ENCODE peak calls at places on chromosomes 7 and 10, in seven cellular contexts. One of them, this sample, is unnamed.

GRCh38 chr7:101686030-101686429 is 56.9 kb upstream of the MYL10 start:
- DNase-seq in A549: no peak
- DNase-seq in CD4-positive, alpha-beta T cell: no peak
- DNase-seq in kidney: no peak
- DNase-seq in PC-3: no peak
- DNase-seq in AG04450: no peak
- DNase-seq in left lung: no peak
- DNase-seq in this sample: no peak

GRCh38 chr10:33967721-33968120 is 633.3 kb upstream of the NRP1 start:
- DNase-seq in A549: no peak
- DNase-seq in CD4-positive, alpha-beta T cell: no peak
- DNase-seq in kidney: no peak
- DNase-seq in PC-3: no peak
- DNase-seq in AG04450: no peak
- DNase-seq in left lung: no peak
- DNase-seq in this sample: no peak

GRCh38 chr10:29807407-29807806 is 172.6 kb upstream of the SVIL start:
- DNase-seq in A549: peak
- DNase-seq in CD4-positive, alpha-beta T cell: no peak
- DNase-seq in kidney: no peak
- DNase-seq in PC-3: peak
- DNase-seq in AG04450: no peak
- DNase-seq in left lung: no peak
- DNase-seq in this sample: peak

GRCh38 chr7:50153141-50153540 is 60.1 kb upstream of the ZPBP start:
- DNase-seq in A549: no peak
- DNase-seq in CD4-positive, alpha-beta T cell: no peak
- DNase-seq in kidney: no peak
- DNase-seq in PC-3: no peak
- DNase-seq in AG04450: no peak
- DNase-seq in left lung: no peak
- DNase-seq in this sample: no peak

GRCh38 chr7:2953588-2954407 is 89.9 kb downstream of the CARD11 start:
- DNase-seq in A549: no peak
- DNase-seq in CD4-positive, alpha-beta T cell: peak
- DNase-seq in kidney: no peak
- DNase-seq in PC-3: no peak
- DNase-seq in AG04450: no peak
- DNase-seq in left lung: peak
- DNase-seq in this sample: no peak

GRCh38 chr10:87960230-87960629 is 96.8 kb downstream of the PTEN start:
- DNase-seq in A549: peak
- DNase-seq in CD4-positive, alpha-beta T cell: no peak
- DNase-seq in kidney: no peak
- DNase-seq in PC-3: no peak
- DNase-seq in AG04450: no peak
- DNase-seq in left lung: no peak
- DNase-seq in this sample: no peak

GRCh38 chr7:137992738-137993394 is 9.0 kb downstream of the CREB3L2 start:
- DNase-seq in A549: no peak
- DNase-seq in CD4-positive, alpha-beta T cell: no peak
- DNase-seq in kidney: no peak
- DNase-seq in PC-3: no peak
- DNase-seq in AG04450: peak
- DNase-seq in left lung: no peak
- DNase-seq in this sample: peak

GRCh38 chr7:47669178-47669878 is 87.4 kb upstream of the TNS3 start:
- DNase-seq in A549: no peak
- DNase-seq in CD4-positive, alpha-beta T cell: no peak
- DNase-seq in kidney: peak
- DNase-seq in PC-3: peak
- DNase-seq in AG04450: peak
- DNase-seq in left lung: no peak
- DNase-seq in this sample: peak

GRCh38 chr10:91210435-91210834 is 10.0 kb upstream of the PCGF5 start:
- DNase-seq in A549: no peak
- DNase-seq in CD4-positive, alpha-beta T cell: no peak
- DNase-seq in kidney: no peak
- DNase-seq in PC-3: no peak
- DNase-seq in AG04450: no peak
- DNase-seq in left lung: no peak
- DNase-seq in this sample: no peak

GRCh38 chr10:77979221-77979620 is 50.1 kb downstream of the POLR3A start:
- DNase-seq in A549: no peak
- DNase-seq in CD4-positive, alpha-beta T cell: no peak
- DNase-seq in kidney: no peak
- DNase-seq in PC-3: no peak
- DNase-seq in AG04450: no peak
- DNase-seq in left lung: no peak
- DNase-seq in this sample: no peak

GRCh38 chr10:77981281-77981680 is 48.0 kb downstream of the POLR3A start:
- DNase-seq in A549: no peak
- DNase-seq in CD4-positive, alpha-beta T cell: no peak
- DNase-seq in kidney: no peak
- DNase-seq in PC-3: no peak
- DNase-seq in AG04450: no peak
- DNase-seq in left lung: no peak
- DNase-seq in this sample: no peak

GRCh38 chr10:77987671-77988070 is 41.6 kb downstream of the POLR3A start:
- DNase-seq in A549: no peak
- DNase-seq in CD4-positive, alpha-beta T cell: no peak
- DNase-seq in kidney: no peak
- DNase-seq in PC-3: no peak
- DNase-seq in AG04450: no peak
- DNase-seq in left lung: no peak
- DNase-seq in this sample: no peak

GRCh38 chr10:77984986-77985385 is 44.3 kb downstream of the POLR3A start:
- DNase-seq in A549: no peak
- DNase-seq in CD4-positive, alpha-beta T cell: no peak
- DNase-seq in kidney: no peak
- DNase-seq in PC-3: no peak
- DNase-seq in AG04450: no peak
- DNase-seq in left lung: no peak
- DNase-seq in this sample: no peak

DNA sequence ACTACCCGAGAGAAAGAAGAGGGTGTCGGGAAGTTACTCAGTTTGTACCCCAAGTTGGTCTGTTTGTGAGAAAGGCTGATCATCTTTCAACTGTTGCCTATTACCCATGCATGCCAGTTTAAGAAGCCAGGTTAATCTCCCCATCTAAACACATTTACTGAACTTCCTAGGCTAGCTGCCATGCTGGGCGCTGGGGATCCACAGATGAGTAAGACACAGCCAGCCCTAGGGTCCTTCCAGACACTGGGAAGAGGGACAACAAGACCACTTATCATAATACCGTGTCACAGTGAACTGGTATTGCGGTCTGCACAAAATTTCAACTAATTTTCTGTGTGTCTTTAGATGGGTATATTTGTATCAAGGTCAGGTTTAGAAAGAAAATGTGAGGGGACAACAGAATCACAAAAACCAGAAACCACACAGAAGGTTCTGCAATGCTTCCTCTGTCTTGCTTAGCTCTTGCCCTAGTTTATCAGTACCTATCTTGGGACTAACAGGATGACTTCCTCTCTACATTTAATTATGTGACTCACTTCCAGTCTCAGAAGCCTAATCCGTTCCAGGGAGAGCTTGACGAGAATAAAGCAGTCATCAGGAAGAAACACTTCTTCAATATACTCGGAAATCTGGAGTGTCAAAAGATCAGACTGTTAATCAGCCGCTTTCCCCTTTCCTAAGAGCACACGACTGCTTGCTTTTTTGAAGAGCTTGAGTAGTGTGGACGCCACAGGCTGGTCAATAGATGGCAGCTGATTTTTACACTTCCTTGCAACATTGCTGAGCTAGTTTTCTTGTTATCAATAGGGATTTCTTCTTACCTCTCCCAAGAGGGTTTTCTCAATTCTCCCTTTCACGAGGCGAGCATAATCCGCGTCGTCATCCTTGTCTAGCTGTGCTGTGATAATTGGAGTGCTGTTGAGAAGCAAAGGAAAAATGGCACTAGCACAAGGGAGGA is 45.7 kb downstream of the POLR3A start:
- DNase-seq in A549: no peak
- DNase-seq in CD4-positive, alpha-beta T cell: no peak
- DNase-seq in kidney: no peak
- DNase-seq in PC-3: peak
- DNase-seq in AG04450: peak
- DNase-seq in left lung: no peak
- DNase-seq in this sample: no peak
- H3K27ac ChIP-seq in A549: no peak
- H3K27ac ChIP-seq in CD4-positive, alpha-beta T cell: peak
- H3K27ac ChIP-seq in kidney: no peak
- H3K27ac ChIP-seq in PC-3: peak
- H3K27ac ChIP-seq in AG04450: peak
- H3K27ac ChIP-seq in left lung: no peak
- H3K27ac ChIP-seq in this sample: no peak

DNA sequence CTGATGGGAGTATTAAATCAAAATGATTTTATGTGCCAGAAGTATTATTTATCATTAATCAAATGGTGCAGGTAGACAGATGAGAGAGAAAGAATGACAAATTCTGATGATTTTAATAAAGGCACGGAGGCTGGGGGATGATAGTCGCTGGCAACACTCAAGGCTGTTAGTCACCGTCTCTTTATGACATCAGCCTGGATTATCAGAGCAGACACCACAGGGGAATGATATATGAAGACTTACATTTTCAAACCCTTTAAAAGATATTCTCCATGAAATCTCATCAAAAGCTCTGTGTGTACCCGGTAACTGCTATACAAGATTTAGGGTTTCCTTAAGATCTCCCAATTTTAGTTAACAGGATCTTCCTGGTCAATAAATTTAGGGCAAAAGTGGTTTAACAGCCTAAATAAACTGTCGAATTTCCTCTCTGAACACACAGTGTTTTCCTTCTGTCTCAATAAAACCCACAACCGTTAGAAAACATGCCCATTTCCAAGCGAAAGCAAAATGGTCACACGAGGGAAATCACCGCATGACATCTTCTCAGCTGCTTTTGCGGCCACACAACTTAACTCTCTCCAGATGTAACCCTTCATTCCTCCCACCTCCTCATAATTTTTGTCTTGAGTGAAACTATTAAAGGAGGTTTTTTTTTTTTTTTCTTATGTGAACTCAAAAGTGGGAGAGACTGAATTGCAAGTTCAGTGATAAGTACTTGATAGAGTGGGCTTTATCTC is 133.2 kb upstream of the FAM171A1 start:
- DNase-seq in A549: no peak
- DNase-seq in CD4-positive, alpha-beta T cell: no peak
- DNase-seq in kidney: no peak
- DNase-seq in PC-3: no peak
- DNase-seq in AG04450: no peak
- DNase-seq in left lung: no peak
- DNase-seq in this sample: no peak
- H3K27ac ChIP-seq in A549: no peak
- H3K27ac ChIP-seq in CD4-positive, alpha-beta T cell: no peak
- H3K27ac ChIP-seq in kidney: no peak
- H3K27ac ChIP-seq in PC-3: no peak
- H3K27ac ChIP-seq in AG04450: no peak
- H3K27ac ChIP-seq in left lung: no peak
- H3K27ac ChIP-seq in this sample: no peak

GRCh38 chr10:92758594-92758993 is 68.8 kb downstream of the HHEX start:
- DNase-seq in A549: no peak
- DNase-seq in CD4-positive, alpha-beta T cell: no peak
- DNase-seq in kidney: no peak
- DNase-seq in PC-3: no peak
- DNase-seq in AG04450: no peak
- DNase-seq in left lung: no peak
- DNase-seq in this sample: no peak

GRCh38 chr10:92761576-92761975 is 71.8 kb downstream of the HHEX start:
- DNase-seq in A549: no peak
- DNase-seq in CD4-positive, alpha-beta T cell: no peak
- DNase-seq in kidney: no peak
- DNase-seq in PC-3: no peak
- DNase-seq in AG04450: no peak
- DNase-seq in left lung: no peak
- DNase-seq in this sample: no peak

GRCh38 chr10:92763634-92764155 is 73.9 kb downstream of the HHEX start:
- DNase-seq in A549: no peak
- DNase-seq in CD4-positive, alpha-beta T cell: no peak
- DNase-seq in kidney: no peak
- DNase-seq in PC-3: no peak
- DNase-seq in AG04450: no peak
- DNase-seq in left lung: no peak
- DNase-seq in this sample: no peak

GRCh38 chr10:92757720-92758119 is 68.0 kb downstream of the HHEX start:
- DNase-seq in A549: no peak
- DNase-seq in CD4-positive, alpha-beta T cell: no peak
- DNase-seq in kidney: no peak
- DNase-seq in PC-3: no peak
- DNase-seq in AG04450: no peak
- DNase-seq in left lung: no peak
- DNase-seq in this sample: no peak

GRCh38 chr10:92760609-92761008 is 70.9 kb downstream of the HHEX start:
- DNase-seq in A549: no peak
- DNase-seq in CD4-positive, alpha-beta T cell: no peak
- DNase-seq in kidney: no peak
- DNase-seq in PC-3: peak
- DNase-seq in AG04450: peak
- DNase-seq in left lung: no peak
- DNase-seq in this sample: no peak
- H3K27ac ChIP-seq in A549: peak
- H3K27ac ChIP-seq in CD4-positive, alpha-beta T cell: no peak
- H3K27ac ChIP-seq in kidney: no peak
- H3K27ac ChIP-seq in PC-3: no peak
- H3K27ac ChIP-seq in AG04450: peak
- H3K27ac ChIP-seq in left lung: peak
- H3K27ac ChIP-seq in this sample: no peak

DNA sequence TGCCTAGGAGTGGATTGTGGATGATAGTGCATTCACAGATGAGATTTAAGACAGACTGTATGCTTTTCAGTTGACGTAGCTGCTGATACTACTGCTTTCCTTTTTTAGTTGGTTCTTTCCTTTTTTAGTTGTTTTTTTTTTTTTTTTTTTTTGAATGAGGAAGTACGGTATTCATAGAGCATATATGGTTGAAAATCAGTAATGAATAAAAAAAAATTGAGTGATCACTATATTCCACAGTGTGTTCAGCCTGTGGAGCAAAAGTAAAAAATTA is 80.5 kb downstream of the RBM33 start:
- DNase-seq in A549: no peak
- DNase-seq in CD4-positive, alpha-beta T cell: no peak
- DNase-seq in kidney: no peak
- DNase-seq in PC-3: no peak
- DNase-seq in AG04450: no peak
- DNase-seq in left lung: no peak
- DNase-seq in this sample: no peak
- H3K27ac ChIP-seq in A549: no peak
- H3K27ac ChIP-seq in CD4-positive, alpha-beta T cell: no peak
- H3K27ac ChIP-seq in kidney: no peak
- H3K27ac ChIP-seq in PC-3: no peak
- H3K27ac ChIP-seq in AG04450: no peak
- H3K27ac ChIP-seq in left lung: no peak
- H3K27ac ChIP-seq in this sample: no peak